ENCODE peak calls at places on chromosome 7, in eight cellular contexts. E is RWPE1; M is endothelial cell; X is esophagus muscularis mucosa; J is neural progenitor cell; V is cardiac muscle cell; L is activated CD8-positive, alpha-beta T cell treated with anti-CD3 and anti-CD28 coated beads for 36 hours; W is adrenal gland. U is an unnamed sample.

GRCh38 chr7:97835296-97836138 is 36.7 kb downstream of the ASNS start:
- DNase-seq in E (peak), M (peak), X (no peak), J (peak), V (peak), L (peak), W (peak), U (peak)

GRCh38 chr7:150389532-150389816 is 10.3 kb downstream of the ZNF775 start:
- DNase-seq in E (no peak), M (no peak), X (no peak), J (no peak), V (no peak), L (no peak), W (no peak), U (no peak)

GRCh38 chr7:21355406-21355874 is 72.4 kb upstream of the SP4 start:
- DNase-seq in E (no peak), M (no peak), X (no peak), J (no peak), V (no peak), L (peak), W (no peak), U (peak)

GRCh38 chr7:77757589-77757988 is 40.6 kb downstream of the TMEM60 start:
- DNase-seq in E (no peak), M (no peak), X (no peak), J (no peak), V (no peak), L (peak), W (no peak), U (no peak)

GRCh38 chr7:25619963-25620799 is 391.9 kb upstream of the NPVF start:
- DNase-seq in E (no peak), M (no peak), X (peak), J (no peak), V (peak), L (peak), W (peak), U (no peak)

GRCh38 chr7:2873146-2873545 is 29.0 kb upstream of the GNA12 start:
- DNase-seq in E (no peak), M (no peak), X (no peak), J (no peak), V (peak), L (no peak), W (no peak), U (no peak)

GRCh38 chr7:129394982-129395906 is 39.0 kb upstream of the STRIP2 start:
- DNase-seq in E (no peak), M (no peak), X (no peak), J (no peak), V (no peak), L (no peak), W (peak), U (no peak)

GRCh38 chr7:92133133-92133736 is 1.0 kb downstream of the CYP51A1 start:
- DNase-seq in E (no peak), M (no peak), X (no peak), J (no peak), V (peak), L (peak), W (no peak), U (peak)

GRCh38 chr7:93902777-93903423 is 3.5 kb upstream of the GNGT1 start:
- DNase-seq in E (peak), M (peak), X (no peak), J (peak), V (peak), L (peak), W (no peak), U (peak)

GRCh38 chr7:74441801-74442200 is 11.9 kb upstream of the GTF2IRD1 start:
- DNase-seq in E (no peak), M (no peak), X (no peak), J (no peak), V (no peak), L (no peak), W (no peak), U (no peak)

GRCh38 chr7:70752794-70753241 is 379.1 kb upstream of the GALNT17 start:
- DNase-seq in E (no peak), M (no peak), X (no peak), J (no peak), V (peak), L (no peak), W (no peak), U (no peak)

GRCh38 chr7:68364871-68365625 is 1233.2 kb upstream of the AUTS2 start:
- DNase-seq in E (no peak), M (no peak), X (no peak), J (no peak), V (no peak), L (no peak), W (no peak), U (no peak)

GRCh38 chr7:8192897-8193296 is 69.1 kb downstream of the ICA1 start:
- DNase-seq in E (no peak), M (no peak), X (no peak), J (no peak), V (no peak), L (no peak), W (no peak), U (no peak)

GRCh38 chr7:8185907-8186306 is 76.1 kb downstream of the ICA1 start:
- DNase-seq in E (no peak), M (no peak), X (no peak), J (peak), V (no peak), L (no peak), W (no peak), U (no peak)

GRCh38 chr7:8189615-8190014 is 72.4 kb downstream of the ICA1 start:
- DNase-seq in E (no peak), M (no peak), X (no peak), J (peak), V (no peak), L (no peak), W (no peak), U (no peak)

DNA sequence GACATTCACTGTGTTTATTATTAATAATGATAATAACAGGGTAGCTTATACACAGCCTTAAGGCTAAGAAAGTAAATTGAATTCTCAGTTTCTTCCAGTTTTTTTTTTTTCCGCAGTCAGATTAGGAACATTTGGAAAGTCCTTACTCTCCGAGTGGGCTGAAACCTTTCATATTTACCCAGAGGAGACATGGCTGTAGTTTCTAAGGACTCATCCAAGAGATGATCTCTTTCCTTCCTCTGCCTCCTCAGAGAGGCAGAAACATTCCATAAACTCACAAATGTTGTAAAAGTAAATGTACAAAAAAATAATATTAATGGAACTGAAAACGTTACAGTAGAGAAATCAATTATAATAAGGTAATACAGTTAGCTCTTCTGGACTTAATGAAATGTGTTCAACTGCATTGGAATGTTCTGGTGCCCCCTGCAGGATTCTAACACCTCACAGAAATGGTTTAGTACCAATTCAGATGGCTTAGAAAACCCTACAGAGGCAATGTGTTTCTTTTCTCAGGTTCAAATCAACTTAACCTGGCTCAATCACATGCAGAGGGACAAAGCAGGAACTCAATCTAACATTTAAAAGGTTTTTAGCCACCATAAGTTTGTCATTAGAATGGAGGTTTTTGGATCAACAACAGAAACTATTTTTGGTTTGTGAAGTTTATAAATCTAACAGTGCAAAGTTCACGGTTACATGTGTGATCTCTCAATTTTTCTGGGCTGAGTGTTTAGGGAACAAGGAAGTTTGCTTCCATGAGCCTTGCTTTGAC is 71.7 kb downstream of the ICA1 start:
- DNase-seq in E (peak), M (peak), X (no peak), J (peak), V (peak), L (peak), W (peak), U (peak)
- TF ChIP-seq CTCF in E (peak), M (no peak), X (peak), J (peak), V (peak), L (peak), W (peak), U (peak)

GRCh38 chr7:105423987-105424386 is 35.3 kb upstream of the SRPK2 start:
- DNase-seq in E (no peak), M (no peak), X (no peak), J (no peak), V (no peak), L (no peak), W (no peak), U (no peak)

GRCh38 chr7:105426606-105427146 is 38.0 kb upstream of the SRPK2 start:
- DNase-seq in E (no peak), M (no peak), X (no peak), J (no peak), V (no peak), L (peak), W (no peak), U (no peak)

GRCh38 chr7:105429746-105430612 is 41.3 kb upstream of the SRPK2 start:
- DNase-seq in E (peak), M (peak), X (no peak), J (peak), V (peak), L (peak), W (no peak), U (peak)
- TF ChIP-seq CTCF in E (peak), M (peak), X (peak), J (peak), V (peak), L (peak), W (peak), U (peak)

GRCh38 chr7:127446842-127447241 is 54.3 kb upstream of the ZNF800 start:
- DNase-seq in E (no peak), M (no peak), X (no peak), J (no peak), V (peak), L (no peak), W (no peak), U (no peak)

GRCh38 chr7:127448566-127448965 is 56.1 kb upstream of the ZNF800 start:
- DNase-seq in E (no peak), M (no peak), X (no peak), J (no peak), V (no peak), L (no peak), W (no peak), U (no peak)

GRCh38 chr7:127447326-127447945 is 54.9 kb upstream of the ZNF800 start:
- DNase-seq in E (no peak), M (peak), X (no peak), J (peak), V (peak), L (peak), W (no peak), U (no peak)
- TF ChIP-seq CTCF in E (peak), M (no peak), X (peak), J (peak), V (peak), L (peak), W (peak), U (peak)

GRCh38 chr7:146106319-146106718 is 10.3 kb upstream of the CNTNAP2 start:
- DNase-seq in E (no peak), M (no peak), X (no peak), J (no peak), V (no peak), L (no peak), W (no peak), U (no peak)
- TF ChIP-seq CTCF in E (no peak), M (no peak), X (no peak), J (no peak), V (no peak), L (no peak), W (no peak), U (no peak)

GRCh38 chr7:104652434-104652833 is 324.0 kb downstream of the LHFPL3 start:
- DNase-seq in E (no peak), M (no peak), X (no peak), J (no peak), V (no peak), L (no peak), W (no peak), U (no peak)
- TF ChIP-seq CTCF in E (no peak), M (no peak), X (no peak), J (no peak), V (no peak), L (no peak), W (no peak), U (no peak)

U was measured in colonic mucosa.